ENCODE peak calls at places on chromosomes 1 and 21, in six cellular contexts. R is thoracic aorta, G is heart left ventricle, S is adrenal gland, K is PC-9, T is psoas muscle. I is an unnamed sample. For H3K36me3, the result is how much of the 10 kb centered on the place peaks cover.

GRCh38 chr1:83860506-83861221 is 138.3 kb downstream of the TTLL7 start:
- DNase-seq in R (peak), G (peak), S (peak), K (no peak), T (peak), I (peak)

GRCh38 chr1:195237161-195237889 is 1370.9 kb downstream of the KCNT2 start:
- DNase-seq in R (no peak), G (no peak), S (no peak), K (no peak), T (peak), I (no peak)

GRCh38 chr1:31814041-31814511 is 1.7 kb downstream of the SPOCD1 start:
- DNase-seq in R (no peak), G (no peak), S (peak), K (no peak), T (no peak), I (no peak)

GRCh38 chr21:25733859-25734653 is 648 bp downstream of the ATP5PF start:
- DNase-seq in R (no peak), G (peak), S (peak), K (no peak), T (no peak), I (no peak)

GRCh38 chr1:77876884-77877283 is 11.5 kb upstream of the NEXN start:
- DNase-seq in R (no peak), G (no peak), S (no peak), K (no peak), T (no peak), I (no peak)

GRCh38 chr21:39141502-39141901 is 41.7 kb downstream of the PSMG1 start:
- DNase-seq in R (no peak), G (no peak), S (no peak), K (no peak), T (no peak), I (no peak)

GRCh38 chr1:115308969-115309368 is 29.1 kb downstream of the NGF start:
- DNase-seq in R (no peak), G (no peak), S (no peak), K (no peak), T (no peak), I (no peak)

GRCh38 chr1:19463204-19463803 is 22.0 kb downstream of the CAPZB start:
- DNase-seq in R (no peak), G (no peak), S (no peak), K (no peak), T (no peak), I (no peak)

GRCh38 chr1:153963850-153964331 is 554 bp upstream of the SLC39A1 start:
- DNase-seq in R (no peak), G (no peak), S (no peak), K (peak), T (peak), I (no peak)

GRCh38 chr1:36562181-36562685 is 79.5 kb upstream of the CSF3R start:
- DNase-seq in R (no peak), G (no peak), S (no peak), K (no peak), T (no peak), I (no peak)

GRCh38 chr1:153390938-153391710 is at the start of gene S100A8:
- DNase-seq in R (no peak), G (peak), S (peak), K (peak), T (peak), I (no peak)

GRCh38 chr1:12088607-12089006 is 25.5 kb downstream of the TNFRSF8 start:
- DNase-seq in R (no peak), G (no peak), S (no peak), K (no peak), T (no peak), I (no peak)

GRCh38 chr1:157798211-157798610 is 21.3 kb upstream of the FCRL2 start:
- DNase-seq in R (no peak), G (no peak), S (no peak), K (no peak), T (no peak), I (no peak)

GRCh38 chr1:158998781-158999161 is 10.9 kb upstream of the IFI16 start:
- DNase-seq in R (no peak), G (peak), S (peak), K (peak), T (peak), I (no peak)

GRCh38 chr21:46412521-46413364 is 45.9 kb upstream of the DIP2A start:
- DNase-seq in R (no peak), G (no peak), S (no peak), K (no peak), T (peak), I (no peak)

GRCh38 chr1:206921772-206922265 is at the start of gene FCMR:
- DNase-seq in R (no peak), G (peak), S (no peak), K (no peak), T (no peak), I (no peak)

GRCh38 chr1:113780363-113781146 is 21.3 kb upstream of the PHTF1 start:
- DNase-seq in R (no peak), G (no peak), S (no peak), K (no peak), T (no peak), I (no peak)

GRCh38 chr1:89609339-89609725 is 23.6 kb upstream of the LRRC8C start:
- DNase-seq in R (no peak), G (no peak), S (no peak), K (no peak), T (no peak), I (no peak)

GRCh38 chr1:228277491-228278431 is 69.9 kb downstream of the OBSCN start:
- DNase-seq in R (no peak), G (no peak), S (no peak), K (no peak), T (no peak), I (no peak)

GRCh38 chr1:178328728-178329127 is 168.0 kb downstream of the CLEC20A start:
- DNase-seq in R (no peak), G (no peak), S (no peak), K (no peak), T (no peak), I (no peak)

GRCh38 chr1:38246955-38247952 is 200.7 kb upstream of the POU3F1 start:
- DNase-seq in R (no peak), G (no peak), S (no peak), K (no peak), T (no peak), I (no peak)

GRCh38 chr1:222109836-222110235 is 367.9 kb upstream of the DUSP10 start:
- DNase-seq in R (no peak), G (no peak), S (no peak), K (no peak), T (no peak), I (no peak)

GRCh38 chr1:240189386-240189989 is 97.8 kb downstream of the FMN2 start:
- DNase-seq in R (no peak), G (no peak), S (no peak), K (no peak), T (no peak), I (peak)

GRCh38 chr1:46557403-46557802 is 6.0 kb upstream of the KNCN start:
- DNase-seq in R (no peak), G (no peak), S (no peak), K (peak), T (no peak), I (no peak)

GRCh38 chr1:46558966-46559365 is 7.5 kb upstream of the KNCN start:
- DNase-seq in R (no peak), G (no peak), S (no peak), K (peak), T (no peak), I (no peak)

GRCh38 chr1:46556822-46557221 is 5.4 kb upstream of the KNCN start:
- DNase-seq in R (no peak), G (no peak), S (no peak), K (peak), T (no peak), I (no peak)

GRCh38 chr1:46558141-46558963 is 6.9 kb upstream of the KNCN start:
- DNase-seq in R (no peak), G (no peak), S (no peak), K (peak), T (no peak), I (no peak)

GRCh38 chr1:46562498-46562897 is 11.1 kb upstream of the KNCN start:
- DNase-seq in R (no peak), G (no peak), S (no peak), K (no peak), T (no peak), I (no peak)
- H3K36me3 ChIP-seq in R (half or more), G (half or more), S (half or more), K (under half), T (under half), I (under half)

GRCh38 chr1:156658496-156658895 is 16.6 kb downstream of the BCAN start:
- DNase-seq in R (no peak), G (no peak), S (no peak), K (no peak), T (no peak), I (no peak)

GRCh38 chr1:156656779-156657160 is 14.9 kb downstream of the BCAN start:
- DNase-seq in R (no peak), G (no peak), S (no peak), K (no peak), T (no peak), I (no peak)

GRCh38 chr1:156657161-156657970 is 15.4 kb downstream of the BCAN start:
- DNase-seq in R (peak), G (peak), S (peak), K (no peak), T (peak), I (no peak)

GRCh38 chr1:156658945-156659574 is 17.1 kb downstream of the BCAN start:
- DNase-seq in R (no peak), G (no peak), S (no peak), K (no peak), T (no peak), I (no peak)

DNA sequence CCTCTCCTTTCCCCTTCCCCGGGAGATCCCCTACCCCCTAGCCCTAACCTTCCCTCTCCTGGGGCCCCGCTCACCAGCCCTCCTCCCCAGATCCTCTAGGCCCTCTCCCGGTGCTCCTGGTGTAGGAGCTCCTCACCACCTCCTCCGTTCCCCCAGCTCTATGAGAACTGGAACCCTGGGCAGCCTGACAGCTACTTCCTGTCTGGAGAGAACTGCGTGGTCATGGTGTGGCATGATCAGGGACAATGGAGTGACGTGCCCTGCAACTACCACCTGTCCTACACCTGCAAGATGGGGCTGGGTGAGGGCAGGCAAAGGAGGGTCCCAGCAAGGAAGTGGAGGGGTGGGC is 16.0 kb downstream of the BCAN start:
- DNase-seq in R (no peak), G (no peak), S (no peak), K (no peak), T (no peak), I (no peak)
- H3K36me3 ChIP-seq in R (under half), G (under half), S (under half), K (under half), T (under half), I (under half)

DNA sequence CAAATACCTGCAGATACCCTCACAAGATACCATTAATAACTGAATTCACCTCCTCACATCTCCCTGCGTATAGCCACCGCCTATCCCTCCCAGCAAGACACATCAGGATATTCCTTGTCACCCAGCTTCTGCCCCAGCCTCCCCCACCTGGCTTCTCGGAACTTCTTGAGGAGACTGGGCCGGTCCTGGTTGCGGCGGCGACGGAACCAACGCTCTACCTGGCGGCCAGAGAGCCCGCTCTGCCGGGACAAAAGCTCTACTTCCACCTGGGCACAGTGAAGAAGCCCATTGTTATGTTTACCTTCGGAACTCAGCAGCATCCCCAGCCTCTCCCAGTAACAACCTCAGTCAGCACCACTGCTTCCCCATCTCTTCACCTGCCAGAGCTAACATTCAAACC is 6.7 kb downstream of the CERS2 start:
- DNase-seq in R (no peak), G (no peak), S (no peak), K (no peak), T (no peak), I (no peak)
- H3K36me3 ChIP-seq in R (half or more), G (half or more), S (half or more), K (under half), T (under half), I (under half)

GRCh38 chr1:44650159-44650831 is 24.0 kb downstream of the TMEM53 start:
- DNase-seq in R (no peak), G (peak), S (no peak), K (no peak), T (peak), I (no peak)

GRCh38 chr1:44649788-44650158 is 24.5 kb downstream of the TMEM53 start:
- DNase-seq in R (no peak), G (no peak), S (no peak), K (no peak), T (peak), I (no peak)

GRCh38 chr1:44646711-44647110 is 27.6 kb downstream of the TMEM53 start:
- DNase-seq in R (no peak), G (no peak), S (no peak), K (no peak), T (peak), I (no peak)

GRCh38 chr1:44647896-44648295 is 26.4 kb downstream of the TMEM53 start:
- DNase-seq in R (no peak), G (no peak), S (no peak), K (no peak), T (peak), I (no peak)

GRCh38 chr1:44648514-44649250 is 25.6 kb downstream of the TMEM53 start:
- DNase-seq in R (no peak), G (no peak), S (no peak), K (no peak), T (peak), I (no peak)
- H3K36me3 ChIP-seq in R (under half), G (half or more), S (half or more), K (under half), T (under half), I (under half)

GRCh38 chr1:17429183-17429582 is 10.3 kb downstream of the RCC2 start:
- DNase-seq in R (no peak), G (no peak), S (no peak), K (no peak), T (no peak), I (no peak)
- H3K36me3 ChIP-seq in R (under half), G (under half), S (under half), K (under half), T (under half), I (half or more)

DNA sequence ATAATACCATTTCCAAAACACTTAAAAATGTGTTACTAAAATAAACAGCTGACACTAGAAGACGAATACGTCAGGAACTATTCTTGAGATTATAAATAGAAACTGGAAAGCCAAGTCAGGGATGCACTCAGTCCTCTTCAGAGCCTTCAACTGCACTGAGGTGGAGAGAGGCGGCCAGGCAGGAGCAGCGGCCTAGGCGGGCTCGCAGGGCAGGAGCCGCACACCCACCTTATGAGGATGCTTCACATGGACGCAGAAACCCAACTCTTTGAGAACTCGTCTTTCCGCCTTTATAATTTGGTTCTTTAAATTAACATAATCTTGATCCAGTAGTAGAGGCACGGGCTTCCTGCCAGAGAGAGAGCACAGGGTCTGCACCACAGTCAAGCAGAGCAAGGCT is 4.0 kb downstream of the CCNL2 start:
- DNase-seq in R (no peak), G (no peak), S (no peak), K (no peak), T (peak), I (no peak)
- H3K36me3 ChIP-seq in R (half or more), G (half or more), S (half or more), K (under half), T (under half), I (under half)

GRCh38 chr1:241674805-241675384 is 22.8 kb downstream of the WDR64 start:
- DNase-seq in R (no peak), G (no peak), S (no peak), K (no peak), T (no peak), I (no peak)

GRCh38 chr1:241675983-241676382 is 23.9 kb downstream of the WDR64 start:
- DNase-seq in R (no peak), G (no peak), S (no peak), K (no peak), T (no peak), I (no peak)

GRCh38 chr1:241679961-241680360 is 27.9 kb downstream of the WDR64 start:
- DNase-seq in R (no peak), G (no peak), S (no peak), K (no peak), T (no peak), I (no peak)

GRCh38 chr1:241679404-241679803 is 27.3 kb downstream of the WDR64 start:
- DNase-seq in R (no peak), G (no peak), S (no peak), K (no peak), T (no peak), I (no peak)

GRCh38 chr1:241677171-241677570 is 25.1 kb downstream of the WDR64 start:
- DNase-seq in R (no peak), G (no peak), S (no peak), K (no peak), T (no peak), I (no peak)
- H3K36me3 ChIP-seq in R (under half), G (under half), S (under half), K (under half), T (under half), I (under half)

DNA sequence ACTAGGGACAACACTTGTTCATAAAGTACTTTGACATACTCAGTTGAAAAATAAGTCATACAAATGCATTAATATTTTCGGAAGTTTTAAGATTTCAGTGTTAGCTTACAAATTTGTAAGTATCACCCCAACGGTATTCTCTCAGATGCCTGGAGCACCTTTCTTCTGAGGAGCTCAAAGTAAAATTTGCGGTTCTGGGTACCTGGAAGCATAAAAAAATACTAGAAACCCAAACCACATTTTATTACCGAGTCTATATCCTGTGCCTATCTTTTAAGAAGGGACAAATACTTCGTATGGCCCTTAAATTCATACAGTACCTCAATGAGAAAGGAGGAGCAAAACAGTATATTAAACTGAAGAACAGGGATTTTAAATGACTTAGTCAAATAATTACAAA is 10.2 kb downstream of the SRSF4 start:
- DNase-seq in R (no peak), G (no peak), S (no peak), K (no peak), T (no peak), I (no peak)
- H3K36me3 ChIP-seq in R (under half), G (under half), S (under half), K (under half), T (under half), I (under half)